ENCODE peak calls at places on chromosomes 16 and 17, in six cellular contexts. F is stimulated activated CD4-positive, alpha-beta T cell treated with anti-CD3 and anti-CD28 coated beads, Interleukin-15, amount 100 ng/mL, for 1 hour; K is GM12865; V is smooth muscle cell of the brain vasculature; I is stimulated activated CD8-positive, alpha-beta memory T cell treated with anti-CD3 and anti-CD28 coated beads, Interleukin-12 subunit alpha, Interleukin-12 subunit beta, amount 100 ng/mL, for 4 hours; C is NCI-H460. O is an unnamed sample.

GRCh38 chr16:82627811-82628339 is 1.1 kb downstream of the CDH13 start:
- DNase-seq in F (no peak), V (no peak), C (no peak), I (no peak), K (no peak), O (no peak)

GRCh38 chr16:78925071-78925714 is 675.3 kb downstream of the MAF start:
- DNase-seq in V (no peak), K (peak; percentile 20), F (no peak), C (no peak), I (no peak), O (peak; percentile 25)

GRCh38 chr16:30342751-30343490 is 12.2 kb downstream of the CD2BP2 start:
- DNase-seq in C (no peak), I (no peak), K (no peak), F (no peak), V (no peak), O (no peak)

GRCh38 chr16:68356249-68356918 is 45.6 kb downstream of the PRMT7 start:
- DNase-seq in V (no peak), K (peak; percentile 93), C (no peak), I (peak; percentile 37), F (peak; percentile 34), O (no peak)

GRCh38 chr17:57478851-57479250 is 222.5 kb downstream of the MSI2 start:
- DNase-seq in I (no peak), C (no peak), K (no peak), V (no peak), F (no peak), O (no peak)

GRCh38 chr16:46629331-46629843 is 8.2 kb upstream of the SHCBP1 start:
- DNase-seq in V (no peak), F (no peak), K (no peak), C (peak; percentile 30), I (no peak), O (peak; percentile 76)

GRCh38 chr16:2008631-2009301 is 855 bp downstream of the ZNF598 start:
- DNase-seq in K (peak; percentile 47), I (no peak), C (no peak), F (no peak), V (no peak), O (peak; percentile 43)

GRCh38 chr17:66400698-66401097 is 98.3 kb downstream of the PRKCA start:
- DNase-seq in F (no peak), I (no peak), K (no peak), C (no peak), V (no peak), O (no peak)

GRCh38 chr17:45867171-45867570 is 22.5 kb downstream of the SPPL2C start:
- DNase-seq in C (no peak), K (no peak), I (no peak), V (no peak), F (no peak), O (no peak)

GRCh38 chr17:37725021-37725585 is 19.8 kb downstream of the HNF1B start:
- DNase-seq in I (no peak), K (no peak), V (no peak), F (no peak), C (no peak), O (no peak)

GRCh38 chr16:58734459-58734787 is 307 bp upstream of the GOT2 start:
- DNase-seq in C (no peak), F (no peak), I (no peak), V (no peak), K (no peak), O (no peak)

GRCh38 chr17:41060052-41060604 is at the start of gene KRTAP2-3:
- DNase-seq in K (no peak), C (no peak), I (no peak), V (no peak), F (no peak), O (peak; percentile 85)

GRCh38 chr16:64539811-64540210 is 582.1 kb downstream of the CDH11 start:
- DNase-seq in V (no peak), K (no peak), I (no peak), C (no peak), F (no peak), O (no peak)

GRCh38 chr16:83533193-83533592 is 274.6 kb upstream of the HSBP1 start:
- DNase-seq in K (no peak), C (peak; percentile 33), I (no peak), F (no peak), V (no peak), O (peak; percentile 2)

GRCh38 chr17:58415371-58416055 is 1.8 kb downstream of the RNF43 start:
- DNase-seq in I (no peak), C (no peak), V (no peak), F (no peak), K (peak; percentile 8), O (no peak)

GRCh38 chr17:78342438-78343098 is 17.3 kb downstream of the SOCS3 start:
- DNase-seq in F (no peak), V (no peak), C (peak; percentile 52), K (no peak), I (no peak), O (no peak)

GRCh38 chr17:62968445-62968923 is 2.4 kb downstream of the TANC2 start:
- DNase-seq in C (peak; percentile 82), V (peak; percentile 70), F (peak; percentile 10), I (peak; percentile 15), K (peak; percentile 81), O (peak; percentile 94)

GRCh38 chr16:64964126-64964540 is 157.7 kb downstream of the CDH11 start:
- DNase-seq in K (no peak), I (no peak), V (no peak), C (no peak), F (no peak), O (peak; percentile 45)

GRCh38 chr17:17041018-17041521 is 1.2 kb upstream of the MPRIP start:
- DNase-seq in K (no peak), I (no peak), F (no peak), C (no peak), V (no peak), O (peak; percentile 83)

GRCh38 chr17:74336307-74336706 is 10.3 kb downstream of the KIF19 start:
- DNase-seq in K (no peak), C (no peak), V (no peak), I (no peak), F (no peak), O (no peak)

GRCh38 chr17:41539979-41540701 is 12.0 kb upstream of the KRT19 start:
- DNase-seq in F (no peak), V (no peak), C (no peak), I (no peak), K (no peak), O (no peak)

GRCh38 chr17:40072481-40073346 is 9.9 kb downstream of the THRA start:
- DNase-seq in I (no peak), C (no peak), V (no peak), K (no peak), F (no peak), O (no peak)

GRCh38 chr17:32302860-32303649 is 37.4 kb downstream of the RHBDL3 start:
- DNase-seq in I (no peak), K (no peak), V (no peak), C (no peak), F (no peak), O (no peak)

GRCh38 chr16:71479420-71479819 is 9.7 kb downstream of the ZNF19 start:
- DNase-seq in C (peak; percentile 30), I (no peak), V (no peak), F (no peak), K (peak; percentile 11), O (peak; percentile 62)

GRCh38 chr16:52567193-52567592 is 20.2 kb upstream of the TOX3 start:
- DNase-seq in K (no peak), I (no peak), C (no peak), V (no peak), F (no peak), O (no peak)

GRCh38 chr17:17050346-17051345 is 8.4 kb downstream of the MPRIP start:
- DNase-seq in K (no peak), V (no peak), F (no peak), I (no peak), C (no peak), O (no peak)

GRCh38 chr17:43556292-43556691 is 10.2 kb upstream of the ETV4 start:
- DNase-seq in K (no peak), I (no peak), C (peak; percentile 93), F (no peak), V (no peak), O (no peak)

GRCh38 chr16:67486805-67487204 is 3.5 kb upstream of the AGRP start:
- DNase-seq in V (no peak), F (no peak), K (no peak), I (no peak), C (no peak), O (no peak)

GRCh38 chr17:1590031-1590746 is 27.6 kb upstream of the PITPNA start:
- DNase-seq in F (no peak), V (no peak), C (peak; percentile 64), K (no peak), I (no peak), O (peak; percentile 84)

GRCh38 chr17:48973806-48974205 is 5.4 kb upstream of the GIP start:
- DNase-seq in V (no peak), K (no peak), I (no peak), F (no peak), C (no peak), O (no peak)

GRCh38 chr17:79941088-79942010 is 94.3 kb downstream of the TBC1D16 start:
- DNase-seq in K (no peak), V (no peak), C (no peak), I (no peak), F (no peak), O (no peak)

GRCh38 chr17:76586741-76587487 is 1.3 kb upstream of the ST6GALNAC2 start:
- DNase-seq in V (no peak), I (no peak), K (peak; percentile 47), F (no peak), C (no peak), O (no peak)

GRCh38 chr17:56449176-56449575 is 144.3 kb upstream of the NOG start:
- DNase-seq in C (no peak), K (no peak), F (no peak), V (no peak), I (no peak), O (no peak)

GRCh38 chr16:73000020-73000906 is 47.7 kb downstream of the ZFHX3 start:
- DNase-seq in C (no peak), K (no peak), I (no peak), V (no peak), F (no peak), O (no peak)

GRCh38 chr17:62017912-62018311 is 47.2 kb downstream of the MED13 start:
- DNase-seq in K (no peak), I (no peak), C (no peak), F (no peak), V (no peak), O (no peak)

GRCh38 chr17:35089846-35090193 is 26.3 kb upstream of the RFFL start:
- DNase-seq in C (peak; percentile 43), I (no peak), V (no peak), F (peak; percentile 6), K (no peak), O (no peak)

GRCh38 chr16:75647138-75647491 is 350 bp downstream of the KARS1 start:
- DNase-seq in C (no peak), K (no peak), F (no peak), I (no peak), V (no peak), O (no peak)

GRCh38 chr16:1300664-1301476 is 8.6 kb upstream of the UBE2I start:
- DNase-seq in I (peak; percentile 55), C (peak; percentile 49), F (peak; percentile 49), V (no peak), K (peak; percentile 71), O (peak; percentile 21)